ENCODE peak calls at places on chromosome 6, in six cellular contexts. U is keratinocyte, J is tibial artery, P is esophagus squamous epithelium, X is NCI-H460, F is SHP77. H is an unnamed sample.

GRCh38 chr6:29651413-29652197 is 5.3 kb upstream of the MOG start:
- DNase-seq in U (no peak), J (no peak), P (no peak), X (no peak), F (peak; percentile 9), H (no peak)

GRCh38 chr6:10659697-10660348 is 34.6 kb downstream of the C6orf52 start:
- DNase-seq in U (no peak), J (no peak), P (no peak), X (no peak), F (no peak), H (no peak)

GRCh38 chr6:53492860-53493634 is 51.9 kb downstream of the GCLC start:
- DNase-seq in U (peak; percentile 25), J (no peak), P (no peak), X (peak; percentile 58), F (peak; percentile 67), H (no peak)

GRCh38 chr6:10000461-10000992 is 414.3 kb downstream of the TFAP2A start:
- DNase-seq in U (no peak), J (no peak), P (no peak), X (no peak), F (no peak), H (no peak)

GRCh38 chr6:81938014-81938761 is 185.7 kb upstream of the TENT5A start:
- DNase-seq in U (peak; percentile 94), J (no peak), P (no peak), X (peak; percentile 42), F (no peak), H (no peak)

GRCh38 chr6:5087389-5087788 is 2.2 kb downstream of the PPP1R3G start:
- DNase-seq in U (no peak), J (peak; percentile 75), P (no peak), X (no peak), F (no peak), H (no peak)

GRCh38 chr6:109284675-109285074 is 97.6 kb downstream of the CD164 start:
- DNase-seq in U (no peak), J (no peak), P (no peak), X (no peak), F (no peak), H (no peak)

GRCh38 chr6:27023664-27024063 is 223.8 kb upstream of the PRSS16 start:
- DNase-seq in U (no peak), J (no peak), P (no peak), X (no peak), F (no peak), H (no peak)

GRCh38 chr6:106162926-106163325 is 76.8 kb downstream of the PRDM1 start:
- DNase-seq in U (no peak), J (no peak), P (no peak), X (no peak), F (no peak), H (no peak)

GRCh38 chr6:160882741-160883340 is 108.7 kb upstream of the MAP3K4 start:
- DNase-seq in U (no peak), J (no peak), P (no peak), X (no peak), F (no peak), H (no peak)

GRCh38 chr6:42805297-42805861 is 23.5 kb downstream of the BICRAL start:
- DNase-seq in U (no peak), J (no peak), P (no peak), X (no peak), F (no peak), H (no peak)

GRCh38 chr6:683742-684440 is 9.0 kb downstream of the EXOC2 start:
- DNase-seq in U (no peak), J (no peak), P (no peak), X (no peak), F (peak; percentile 97), H (no peak)

GRCh38 chr6:165571068-165571682 is 91.9 kb downstream of the PDE10A start:
- DNase-seq in U (no peak), J (no peak), P (no peak), X (peak; percentile 18), F (no peak), H (no peak)

GRCh38 chr6:128339635-128340436 is 180.6 kb downstream of the PTPRK start:
- DNase-seq in U (no peak), J (no peak), P (no peak), X (no peak), F (no peak), H (no peak)

GRCh38 chr6:41940759-41941279 is 789 bp downstream of the CCND3 start:
- DNase-seq in U (no peak), J (peak; percentile 71), P (no peak), X (no peak), F (no peak), H (no peak)

GRCh38 chr6:79574636-79575035 is 37.4 kb upstream of the LCA5 start:
- DNase-seq in U (no peak), J (no peak), P (no peak), X (no peak), F (no peak), H (no peak)

GRCh38 chr6:13248053-13248452 is 80.3 kb downstream of the TBC1D7 start:
- DNase-seq in U (no peak), J (no peak), P (no peak), X (no peak), F (peak; percentile 7), H (no peak)